ENCODE peak calls at places on chromosomes 4 and X, in six cellular contexts. T is T-helper 22 cell, S is NAMALWA, N is non-pigmented ciliary epithelial cell, P is lower lobe of right lung, V is SIG-M5. Q is an unnamed sample.

GRCh38 chr4:186037692-186038658 is 31.0 kb upstream of the TLR3 start:
- DNase-seq in T (no peak), S (peak), N (peak), P (no peak), V (no peak), Q (no peak)

GRCh38 chr4:148447672-148448071 is 5.5 kb upstream of the NR3C2 start:
- DNase-seq in T (peak), S (no peak), N (no peak), P (no peak), V (no peak), Q (no peak)

GRCh38 chr4:38123555-38123954 is 163.4 kb downstream of the PTTG2 start:
- DNase-seq in T (no peak), S (no peak), N (no peak), P (no peak), V (no peak), Q (no peak)

GRCh38 chrX:40469316-40469715 is 111.5 kb upstream of the ATP6AP2 start:
- DNase-seq in T (no peak), S (no peak), N (no peak), P (no peak), V (no peak), Q (no peak)

GRCh38 chrX:8749697-8750096 is 17.8 kb upstream of the ANOS1 start:
- DNase-seq in T (no peak), S (no peak), N (no peak), P (no peak), V (no peak), Q (no peak)

GRCh38 chrX:109830704-109831206 is 97.7 kb upstream of the ACSL4 start:
- DNase-seq in T (no peak), S (peak), N (no peak), P (no peak), V (peak), Q (no peak)

GRCh38 chr4:13700196-13701140 is 72.9 kb upstream of the BOD1L1 start:
- DNase-seq in T (no peak), S (no peak), N (peak), P (no peak), V (no peak), Q (no peak)

GRCh38 chrX:46913710-46914109 is 1.5 kb downstream of the JADE3 start:
- DNase-seq in T (no peak), S (peak), N (no peak), P (peak), V (no peak), Q (no peak)

GRCh38 chr4:121953860-121954259 is 2.0 kb upstream of the TRPC3 start:
- DNase-seq in T (no peak), S (no peak), N (no peak), P (no peak), V (no peak), Q (no peak)

GRCh38 chrX:142884853-142885252 is 140.9 kb upstream of the SPANXN4 start:
- DNase-seq in T (no peak), S (no peak), N (no peak), P (no peak), V (no peak), Q (no peak)

GRCh38 chr4:88796545-88796944 is 98.9 kb upstream of the NAP1L5 start:
- DNase-seq in T (no peak), S (no peak), N (no peak), P (no peak), V (no peak), Q (no peak)

GRCh38 chr4:96993528-96993927 is 1149.7 kb downstream of the STPG2 start:
- DNase-seq in T (no peak), S (no peak), N (no peak), P (no peak), V (no peak), Q (no peak)

GRCh38 chr4:11367371-11367770 is 61.3 kb downstream of the HS3ST1 start:
- DNase-seq in T (no peak), S (no peak), N (peak), P (no peak), V (no peak), Q (no peak)

GRCh38 chrX:12615061-12615460 is 176.2 kb upstream of the PRPS2 start:
- DNase-seq in T (no peak), S (no peak), N (no peak), P (no peak), V (no peak), Q (no peak)

GRCh38 chr4:6916587-6917444 is 7.2 kb downstream of the TBC1D14 start:
- DNase-seq in T (peak), S (no peak), N (no peak), P (peak), V (no peak), Q (no peak)

GRCh38 chrX:132120913-132121312 is 6.9 kb downstream of the FRMD7 start:
- DNase-seq in T (no peak), S (no peak), N (no peak), P (no peak), V (no peak), Q (no peak)

GRCh38 chrX:10676239-10676971 is 56.0 kb upstream of the MID1 start:
- DNase-seq in T (no peak), S (no peak), N (no peak), P (no peak), V (no peak), Q (no peak)

GRCh38 chrX:9670136-9670905 is 95.3 kb downstream of the GPR143 start:
- DNase-seq in T (no peak), S (no peak), N (no peak), P (no peak), V (no peak), Q (no peak)

GRCh38 chr4:129085472-129085871 is 7.9 kb downstream of the SCLT1 start:
- DNase-seq in T (no peak), S (no peak), N (no peak), P (no peak), V (no peak), Q (no peak)

GRCh38 chr4:145934434-145935047 is 4.1 kb downstream of the ZNF827 start:
- DNase-seq in T (no peak), S (peak), N (no peak), P (no peak), V (no peak), Q (no peak)